ENCODE peak calls at places on chromosomes 5 and 9, in four cellular contexts. F is NCI-H2029 treated with DMSO at 0.1 percent for 48 hours, Z is GM12865, U is fibroblast of lung. N is an unnamed sample.

GRCh38 chr5:92780057-92780456 is 801.0 kb downstream of the NR2F1-AS1 start:
- DNase-seq in F (no peak), Z (no peak), U (no peak), N (no peak)

GRCh38 chr5:109566361-109566760 is 123.4 kb upstream of the MAN2A1 start:
- DNase-seq in F (no peak), Z (no peak), U (no peak), N (no peak)

GRCh38 chr5:43061352-43061751 is 21.2 kb upstream of the ANXA2R start:
- DNase-seq in F (no peak), Z (no peak), U (peak; percentile 70), N (no peak)

GRCh38 chr5:144254552-144254951 is 83.9 kb downstream of the KCTD16 start:
- DNase-seq in F (peak; percentile 44), Z (no peak), U (no peak), N (no peak)

GRCh38 chr9:119216891-119217290 is 152.3 kb downstream of the BRINP1 start:
- DNase-seq in F (no peak), Z (no peak), U (peak; percentile 17), N (no peak)

GRCh38 chr5:56512314-56512996 is 279.3 kb upstream of the ANKRD55 start:
- DNase-seq in F (no peak), Z (peak; percentile 5), U (no peak), N (peak; percentile 17)

GRCh38 chr9:136084191-136084944 is 10.7 kb downstream of the NACC2 start:
- DNase-seq in F (no peak), Z (no peak), U (no peak), N (no peak)

GRCh38 chr5:141958113-141958512 is at the start of gene PCDH12:
- DNase-seq in F (no peak), Z (no peak), U (no peak), N (peak; percentile 14)

GRCh38 chr5:151432210-151432609 is 15.2 kb upstream of the SLC36A1 start:
- DNase-seq in F (no peak), Z (no peak), U (no peak), N (no peak)

GRCh38 chr5:155290937-155291336 is 277.4 kb downstream of the KIF4B start:
- DNase-seq in F (peak; percentile 10), Z (no peak), U (no peak), N (no peak)

GRCh38 chr9:112446518-112446917 is 40.1 kb upstream of the KIAA1958 start:
- DNase-seq in F (no peak), Z (no peak), U (no peak), N (no peak)

GRCh38 chr5:172973931-172974330 is 9.6 kb upstream of the ATP6V0E1 start:
- DNase-seq in F (no peak), Z (no peak), U (peak; percentile 78), N (no peak)

GRCh38 chr5:150465926-150466325 is 16.4 kb upstream of the RPS14 start:
- DNase-seq in F (no peak), Z (no peak), U (no peak), N (no peak)

GRCh38 chr5:133842846-133843725 is 125.3 kb downstream of the C5orf15 start:
- DNase-seq in F (no peak), Z (no peak), U (peak; percentile 60), N (no peak)

GRCh38 chr9:87880683-87881082 is 2.0 kb upstream of the SPATA31E1 start:
- DNase-seq in F (no peak), Z (no peak), U (no peak), N (no peak)

GRCh38 chr9:133997584-133997983 is 5.5 kb upstream of the VAV2 start:
- DNase-seq in F (no peak), Z (no peak), U (no peak), N (no peak)

GRCh38 chr5:146048994-146049703 is 56.2 kb downstream of the PLAC8L1 start:
- DNase-seq in F (peak; percentile 22), Z (peak; percentile 44), U (peak; percentile 69), N (peak; percentile 73)

GRCh38 chr5:149452007-149452664 is 73.0 kb upstream of the IL17B start:
- DNase-seq in F (no peak), Z (no peak), U (peak; percentile 71), N (peak; percentile 68)

GRCh38 chr9:89036862-89037261 is 45.6 kb downstream of the S1PR3 start:
- DNase-seq in F (no peak), Z (no peak), U (no peak), N (no peak)

GRCh38 chr5:6446626-6447309 is 1.9 kb upstream of the UBE2QL1 start:
- DNase-seq in F (no peak), Z (peak; percentile 13), U (no peak), N (no peak)

GRCh38 chr9:115038138-115038537 is 79.8 kb downstream of the TNC start:
- DNase-seq in F (no peak), Z (no peak), U (peak; percentile 41), N (peak; percentile 8)

GRCh38 chr9:38339496-38339895 is 53.0 kb upstream of the ALDH1B1 start:
- DNase-seq in F (no peak), Z (no peak), U (peak; percentile 77), N (peak; percentile 89)

GRCh38 chr9:74255489-74255984 is 241.6 kb upstream of the RORB start:
- DNase-seq in F (no peak), Z (no peak), U (peak; percentile 0), N (peak; percentile 0)

GRCh38 chr9:78314953-78315870 is 18.3 kb downstream of the PSAT1 start:
- DNase-seq in F (peak; percentile 40), Z (no peak), U (peak; percentile 88), N (peak; percentile 33)

GRCh38 chr5:181223729-181224389 is 778 bp downstream of the TRIM41 start:
- DNase-seq in F (no peak), Z (peak; percentile 72), U (peak; percentile 49), N (no peak)

GRCh38 chr9:6055213-6055612 is 39.8 kb upstream of the RANBP6 start:
- DNase-seq in F (peak; percentile 6), Z (peak; percentile 93), U (peak; percentile 85), N (peak; percentile 96)

GRCh38 chr5:15614679-15615078 is 114.7 kb downstream of the FBXL7 start:
- DNase-seq in F (no peak), Z (no peak), U (no peak), N (no peak)